ENCODE peak calls at places on chromosomes 5 and 9, in seven cellular contexts. K, S, U, F, H, X and B are unnamed samples.

GRCh38 chr5:118692811-118693342 is 295.5 kb downstream of the DTWD2 start:
- DNase-seq in F (no peak), H (no peak), S (no peak), X (no peak), U (no peak), K (no peak), B (peak; percentile 5)

GRCh38 chr5:53381-54174 is 38.4 kb upstream of the PLEKHG4B start:
- DNase-seq in X (no peak), F (peak; percentile 81), K (peak; percentile 8), S (no peak), H (no peak), U (no peak), B (peak; percentile 70)

GRCh38 chr5:96706433-96707111 is 44.4 kb downstream of the CAST start:
- DNase-seq in H (no peak), F (no peak), U (no peak), K (no peak), S (no peak), X (no peak), B (no peak)

GRCh38 chr9:3059781-3060468 is 216.0 kb upstream of the PUM3 start:
- DNase-seq in S (no peak), H (no peak), K (no peak), U (no peak), X (no peak), F (no peak), B (no peak)

GRCh38 chr5:3181641-3182040 is 414.0 kb upstream of the IRX1 start:
- DNase-seq in K (no peak), F (no peak), X (no peak), S (no peak), H (no peak), U (no peak), B (no peak)

GRCh38 chr5:133866160-133866902 is 102.1 kb downstream of the C5orf15 start:
- DNase-seq in S (no peak), K (no peak), F (no peak), X (no peak), H (no peak), U (no peak), B (no peak)

GRCh38 chr9:97600531-97601227 is 32.5 kb downstream of the TSTD2 start:
- DNase-seq in S (no peak), X (no peak), H (no peak), K (no peak), U (no peak), F (no peak), B (no peak)

GRCh38 chr5:32690153-32690552 is 21.0 kb upstream of the NPR3 start:
- DNase-seq in H (no peak), U (no peak), S (peak; percentile 3), F (no peak), K (no peak), X (no peak), B (no peak)

GRCh38 chr9:130073373-130073772 is 19.7 kb downstream of the GPR107 start:
- DNase-seq in K (peak; percentile 67), H (no peak), U (no peak), F (no peak), X (no peak), S (peak; percentile 21), B (no peak)

GRCh38 chr5:5188377-5189020 is 48.4 kb downstream of the ADAMTS16 start:
- DNase-seq in K (no peak), X (no peak), H (no peak), S (no peak), U (no peak), F (no peak), B (no peak)

GRCh38 chr5:136191304-136192014 is 1.5 kb downstream of the SMIM32 start:
- DNase-seq in U (peak; percentile 76), X (no peak), F (no peak), H (no peak), S (no peak), K (peak; percentile 20), B (no peak)

GRCh38 chr5:150647275-150648251 is 7.1 kb downstream of the SYNPO start:
- DNase-seq in H (no peak), K (no peak), U (no peak), X (no peak), S (no peak), F (peak; percentile 89), B (no peak)

GRCh38 chr9:4844439-4844838 is 51.7 kb downstream of the RCL1 start:
- DNase-seq in K (no peak), F (no peak), H (no peak), U (no peak), X (no peak), S (no peak), B (no peak)

GRCh38 chr9:5425006-5425628 is 12.6 kb downstream of the PLGRKT start:
- DNase-seq in K (no peak), S (peak; percentile 20), H (no peak), U (no peak), X (peak; percentile 30), F (no peak), B (no peak)

GRCh38 chr9:96222132-96222531 is 79.8 kb downstream of the HSD17B3 start:
- DNase-seq in U (no peak), H (peak; percentile 77), F (no peak), X (no peak), S (no peak), K (no peak), B (no peak)

GRCh38 chr9:128125575-128126354 is 1.8 kb downstream of the PTGES2 start:
- DNase-seq in H (no peak), U (no peak), F (no peak), K (no peak), X (no peak), S (no peak), B (no peak)

GRCh38 chr9:128127568-128127989 is at the start of gene PTGES2:
- DNase-seq in H (peak; percentile 93), K (peak; percentile 78), X (no peak), F (peak; percentile 77), S (peak; percentile 68), U (peak; percentile 95), B (peak; percentile 69)

GRCh38 chr9:128124873-128125574 is 2.5 kb downstream of the PTGES2 start:
- DNase-seq in F (peak; percentile 50), H (no peak), U (no peak), X (peak; percentile 35), K (peak; percentile 45), S (peak; percentile 57), B (peak; percentile 54)

GRCh38 chr9:128128836-128129590 is 1.5 kb upstream of the PTGES2 start:
- DNase-seq in X (no peak), H (no peak), S (no peak), K (no peak), F (no peak), U (no peak), B (no peak)

DNA sequence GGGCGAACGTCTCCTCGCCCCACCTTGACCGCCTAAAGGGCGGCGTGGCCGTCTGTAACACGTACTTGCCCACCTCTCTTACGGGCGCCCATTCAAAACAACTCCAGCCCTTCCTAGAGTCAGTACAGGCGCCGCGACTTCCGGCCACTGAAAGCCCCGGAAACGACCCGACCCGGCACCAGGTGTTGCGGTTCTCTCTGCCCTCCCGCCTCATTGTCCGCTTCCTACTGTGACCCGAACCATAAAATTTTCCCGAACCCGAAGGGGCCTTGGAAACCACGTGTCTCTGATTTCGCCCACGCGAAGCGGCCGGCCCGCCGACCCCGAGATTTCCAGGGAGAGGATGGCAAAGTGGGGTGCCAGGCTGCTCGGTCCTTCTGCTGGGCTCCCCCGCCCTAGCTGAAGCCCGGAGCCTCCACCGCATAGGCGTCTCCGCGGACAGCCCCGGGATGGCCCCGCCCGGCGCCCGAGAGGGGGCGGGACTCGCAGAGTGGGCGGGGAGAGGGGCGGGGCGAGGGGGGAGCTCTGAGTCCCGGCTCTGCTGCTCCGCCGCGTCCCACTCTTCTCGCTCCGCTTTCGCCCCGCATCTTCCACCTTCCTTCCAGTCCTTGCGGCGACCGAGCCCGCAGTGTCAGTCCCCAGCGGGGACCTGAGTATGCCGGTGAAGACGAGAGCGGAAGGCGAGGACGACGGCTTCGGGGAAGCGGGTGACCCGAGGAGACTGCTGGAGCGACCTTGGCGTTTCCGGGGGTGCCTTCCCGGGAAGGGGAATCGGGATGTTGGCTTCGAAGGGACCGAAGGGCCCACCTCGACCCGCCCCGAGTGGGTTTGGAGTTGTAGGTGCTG is 684 bp upstream of the PTGES2 start:
- DNase-seq in U (peak; percentile 95), S (peak; percentile 88), X (peak; percentile 68), K (peak; percentile 89), F (peak; percentile 81), H (peak; percentile 86), B (peak; percentile 74)
- TF ChIP-seq POLR2A in U (no peak), S (peak; percentile 47), X (peak; percentile 46), K (peak; percentile 38), F (peak; percentile 50), H (peak; percentile 83), B (peak; percentile 69)

DNA sequence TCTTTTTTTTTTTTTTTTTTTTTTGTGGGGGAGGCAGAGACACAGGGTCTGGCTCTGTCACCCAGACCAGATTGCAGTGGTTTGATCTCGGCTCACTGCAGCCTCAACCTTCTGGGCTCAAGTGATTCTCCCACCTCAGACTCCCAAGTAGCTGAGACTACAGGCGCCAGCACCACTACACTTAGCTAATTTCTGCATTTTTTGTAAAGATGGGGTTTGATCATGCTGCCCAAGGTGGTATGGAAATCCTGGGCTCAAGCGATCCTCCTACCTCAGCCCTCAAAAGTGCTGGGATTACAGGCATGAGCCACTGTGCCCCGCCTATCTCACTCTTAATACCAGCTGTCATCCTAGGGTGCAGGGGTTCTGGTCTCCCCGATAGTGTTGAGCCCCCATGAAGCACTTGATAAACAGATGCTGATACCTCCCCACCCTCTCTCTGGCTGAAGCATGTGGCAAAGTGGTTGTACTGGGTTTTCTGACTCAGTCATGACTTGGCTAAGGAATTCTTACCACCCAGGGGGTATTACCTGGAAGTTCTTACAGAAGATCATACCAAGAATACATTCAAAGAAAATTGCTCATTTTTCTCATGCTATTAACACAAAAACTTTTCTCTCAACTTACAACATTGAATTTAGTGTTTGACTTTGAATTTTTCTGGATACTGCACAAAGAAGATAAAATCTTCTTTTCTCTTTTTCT is 110.2 kb upstream of the DAPK1 start:
- DNase-seq in F (no peak), S (no peak), K (no peak), H (no peak), U (no peak), X (no peak), B (no peak)
- TF ChIP-seq POLR2A in F (no peak), S (no peak), K (no peak), H (no peak), U (no peak), X (no peak), B (no peak)

GRCh38 chr9:114366334-114367128 is 21.3 kb downstream of the AKNA start:
- DNase-seq in S (no peak), F (no peak), K (peak; percentile 92), H (peak; percentile 36), U (no peak), X (no peak), B (no peak)
- TF ChIP-seq POLR2A in S (no peak), F (no peak), K (no peak), H (no peak), U (no peak), X (no peak), B (no peak)

DNA sequence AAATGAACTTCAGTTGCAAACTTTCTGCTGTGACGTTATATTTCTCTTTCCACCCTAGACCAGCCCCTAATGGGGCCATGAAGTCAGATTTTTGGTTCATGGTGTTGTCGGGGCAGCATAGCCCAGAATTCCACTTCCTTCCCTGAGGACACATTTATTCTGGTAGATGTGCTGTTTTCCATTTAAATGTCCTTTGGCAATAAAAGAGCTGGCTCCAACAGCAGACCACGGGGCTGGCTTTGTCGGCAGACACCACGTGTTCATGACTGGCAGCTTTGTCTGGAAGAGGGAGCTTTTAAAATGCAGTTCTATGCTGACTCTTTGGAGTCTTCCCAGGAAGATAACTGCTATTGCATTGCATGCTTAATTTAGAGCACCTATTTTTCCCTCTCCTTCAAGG is 17.6 kb upstream of the LCP2 start:
- DNase-seq in H (no peak), S (no peak), U (peak; percentile 96), F (peak; percentile 53), X (no peak), K (no peak), B (peak; percentile 22)
- TF ChIP-seq POLR2A in H (no peak), S (no peak), U (no peak), F (no peak), X (no peak), K (no peak), B (no peak)